ENCODE peak calls at places on chromosomes 12 and 14, in five cellular contexts. One of them, this sample, is unnamed.

GRCh38 chr12:27541031-27541719 is 17.2 kb downstream of the PPFIBP1 start:
- DNase-seq in B cell: no peak
- DNase-seq in psoas muscle: no peak
- DNase-seq in cardiac muscle cell: no peak
- DNase-seq in coronary artery: no peak
- DNase-seq in this sample: no peak

GRCh38 chr12:110565919-110566871 is 16.9 kb downstream of the PPTC7 start:
- DNase-seq in B cell: no peak
- DNase-seq in psoas muscle: no peak
- DNase-seq in cardiac muscle cell: no peak
- DNase-seq in coronary artery: no peak
- DNase-seq in this sample: no peak

GRCh38 chr12:108581311-108582227 is 16.3 kb downstream of the TMEM119 start:
- DNase-seq in B cell: no peak
- DNase-seq in psoas muscle: no peak
- DNase-seq in cardiac muscle cell: no peak
- DNase-seq in coronary artery: no peak
- DNase-seq in this sample: no peak

GRCh38 chr12:95646781-95647184 is 95.5 kb upstream of the USP44 start:
- DNase-seq in B cell: no peak
- DNase-seq in psoas muscle: no peak
- DNase-seq in cardiac muscle cell: no peak
- DNase-seq in coronary artery: no peak
- DNase-seq in this sample: no peak

GRCh38 chr14:80291099-80291498 is 79.8 kb upstream of the DIO2 start:
- DNase-seq in B cell: no peak
- DNase-seq in psoas muscle: no peak
- DNase-seq in cardiac muscle cell: no peak
- DNase-seq in coronary artery: no peak
- DNase-seq in this sample: no peak

GRCh38 chr12:32559434-32559833 is 119.7 kb upstream of the DNM1L start:
- DNase-seq in B cell: no peak
- DNase-seq in psoas muscle: no peak
- DNase-seq in cardiac muscle cell: no peak
- DNase-seq in coronary artery: no peak
- DNase-seq in this sample: no peak

GRCh38 chr12:105936496-105936895 is 202.3 kb downstream of the NUAK1 start:
- DNase-seq in B cell: no peak
- DNase-seq in psoas muscle: no peak
- DNase-seq in cardiac muscle cell: no peak
- DNase-seq in coronary artery: no peak
- DNase-seq in this sample: no peak

GRCh38 chr12:2456813-2457186 is 338.0 kb upstream of the FKBP4 start:
- DNase-seq in B cell: no peak
- DNase-seq in psoas muscle: no peak
- DNase-seq in cardiac muscle cell: no peak
- DNase-seq in coronary artery: no peak
- DNase-seq in this sample: no peak

GRCh38 chr12:14514154-14514842 is 53.4 kb downstream of the PLBD1 start:
- DNase-seq in B cell: peak; percentile 32
- DNase-seq in psoas muscle: no peak
- DNase-seq in cardiac muscle cell: peak; percentile 60
- DNase-seq in coronary artery: no peak
- DNase-seq in this sample: peak; percentile 84

GRCh38 chr12:53595212-53595611 is 31.0 kb downstream of the ATF7 start:
- DNase-seq in B cell: no peak
- DNase-seq in psoas muscle: no peak
- DNase-seq in cardiac muscle cell: no peak
- DNase-seq in coronary artery: no peak
- DNase-seq in this sample: no peak

DNA sequence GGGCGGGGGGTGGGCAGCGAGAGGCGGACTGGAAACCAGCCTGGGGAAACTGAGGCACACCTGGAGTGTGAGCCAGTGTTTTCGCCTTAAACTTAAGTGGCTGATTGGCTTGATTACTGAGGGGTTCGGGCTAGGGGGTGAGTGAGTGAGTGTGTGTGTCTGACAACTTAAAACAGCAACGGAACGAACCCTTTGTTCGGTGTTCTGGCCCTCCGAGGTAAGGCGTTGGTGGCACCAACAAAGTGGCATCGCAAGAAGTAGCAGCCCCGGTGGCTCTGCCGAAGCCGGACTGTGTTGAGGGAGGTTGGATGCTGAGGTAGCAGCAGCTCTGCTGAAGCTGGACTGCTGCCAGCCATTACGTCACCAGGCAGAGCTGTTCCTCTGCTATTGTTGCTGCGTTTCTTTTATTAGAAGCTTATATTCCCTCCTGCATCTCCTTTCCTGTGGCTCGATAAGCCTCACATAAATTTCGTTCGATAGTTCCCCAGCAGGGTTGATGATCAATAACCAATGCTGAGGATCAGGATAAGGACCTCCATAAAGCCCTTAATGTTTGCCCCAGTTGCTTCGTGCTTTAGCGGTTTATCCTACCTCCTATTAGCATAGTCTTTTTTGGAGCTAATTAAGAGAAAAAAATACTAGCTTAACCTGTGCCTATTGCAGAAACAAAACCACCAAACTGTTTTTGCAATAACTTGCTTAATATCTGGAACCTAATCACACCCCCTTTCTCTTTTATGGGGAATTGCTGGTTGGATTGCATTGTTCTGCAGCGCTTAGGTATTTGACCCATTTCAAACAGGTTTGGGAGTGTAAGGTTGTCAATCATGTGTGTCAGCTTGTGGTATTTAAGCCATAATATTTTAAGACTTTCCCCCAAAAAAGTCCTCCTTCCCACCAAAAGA is 1.3 kb downstream of the GPR137C start:
- DNase-seq in B cell: peak; percentile 88
- DNase-seq in psoas muscle: peak; percentile 92
- DNase-seq in cardiac muscle cell: peak; percentile 90
- DNase-seq in coronary artery: peak; percentile 86
- DNase-seq in this sample: peak; percentile 90
- TF ChIP-seq CTCF in B cell: no peak
- TF ChIP-seq CTCF in psoas muscle: no peak
- TF ChIP-seq CTCF in cardiac muscle cell: no peak
- TF ChIP-seq CTCF in coronary artery: no peak
- TF ChIP-seq CTCF in this sample: no peak

DNA sequence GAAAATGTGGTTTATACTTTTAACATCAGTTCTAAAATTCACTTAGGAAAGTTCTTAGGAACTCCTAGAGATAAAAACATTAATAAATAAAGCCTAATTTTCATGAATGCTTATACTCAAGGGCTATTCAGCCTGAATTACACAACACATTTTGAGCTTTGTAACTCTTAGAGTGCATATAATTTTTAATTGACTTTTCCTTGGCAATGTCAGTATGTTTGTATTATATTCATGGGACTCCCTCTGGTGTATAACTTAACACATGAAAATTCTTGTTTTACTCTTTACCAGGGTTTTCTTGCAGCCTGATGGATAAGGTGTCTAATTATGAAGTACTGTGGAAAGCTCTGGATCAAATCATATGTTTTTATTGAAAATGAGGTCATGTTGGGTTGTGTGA is 150.6 kb upstream of the HMGA2 start:
- DNase-seq in B cell: no peak
- DNase-seq in psoas muscle: no peak
- DNase-seq in cardiac muscle cell: no peak
- DNase-seq in coronary artery: no peak
- DNase-seq in this sample: no peak
- TF ChIP-seq CTCF in B cell: no peak
- TF ChIP-seq CTCF in psoas muscle: no peak
- TF ChIP-seq CTCF in cardiac muscle cell: peak; percentile 14
- TF ChIP-seq CTCF in coronary artery: no peak
- TF ChIP-seq CTCF in this sample: peak; percentile 9

GRCh38 chr12:124776126-124776513 is 87.5 kb downstream of the SCARB1 start:
- DNase-seq in B cell: no peak
- DNase-seq in psoas muscle: no peak
- DNase-seq in cardiac muscle cell: no peak
- DNase-seq in coronary artery: no peak
- DNase-seq in this sample: no peak

GRCh38 chr12:124774054-124774461 is 89.6 kb downstream of the SCARB1 start:
- DNase-seq in B cell: peak; percentile 31
- DNase-seq in psoas muscle: no peak
- DNase-seq in cardiac muscle cell: no peak
- DNase-seq in coronary artery: no peak
- DNase-seq in this sample: no peak

GRCh38 chr12:124771462-124772361 is 92.0 kb downstream of the SCARB1 start:
- DNase-seq in B cell: peak; percentile 87
- DNase-seq in psoas muscle: peak; percentile 91
- DNase-seq in cardiac muscle cell: peak; percentile 86
- DNase-seq in coronary artery: no peak
- DNase-seq in this sample: peak; percentile 82

GRCh38 chr12:124772467-124773170 is 91.0 kb downstream of the SCARB1 start:
- DNase-seq in B cell: no peak
- DNase-seq in psoas muscle: no peak
- DNase-seq in cardiac muscle cell: no peak
- DNase-seq in coronary artery: no peak
- DNase-seq in this sample: no peak

GRCh38 chr12:124774462-124775167 is 89.0 kb downstream of the SCARB1 start:
- DNase-seq in B cell: peak; percentile 45
- DNase-seq in psoas muscle: no peak
- DNase-seq in cardiac muscle cell: no peak
- DNase-seq in coronary artery: peak; percentile 87
- DNase-seq in this sample: peak; percentile 24
- TF ChIP-seq CTCF in B cell: no peak
- TF ChIP-seq CTCF in psoas muscle: no peak
- TF ChIP-seq CTCF in cardiac muscle cell: no peak
- TF ChIP-seq CTCF in coronary artery: no peak
- TF ChIP-seq CTCF in this sample: no peak

GRCh38 chr12:25959069-25959961 is 833 bp downstream of the RASSF8 start:
- DNase-seq in B cell: peak; percentile 32
- DNase-seq in psoas muscle: peak; percentile 76
- DNase-seq in cardiac muscle cell: peak; percentile 40
- DNase-seq in coronary artery: peak; percentile 77
- DNase-seq in this sample: peak; percentile 60
- TF ChIP-seq CTCF in B cell: no peak
- TF ChIP-seq CTCF in psoas muscle: no peak
- TF ChIP-seq CTCF in cardiac muscle cell: no peak
- TF ChIP-seq CTCF in coronary artery: no peak
- TF ChIP-seq CTCF in this sample: no peak

GRCh38 chr12:56041579-56042429 is at the start of gene RPS26:
- DNase-seq in B cell: peak; percentile 95
- DNase-seq in psoas muscle: peak; percentile 99
- DNase-seq in cardiac muscle cell: peak; percentile 99
- DNase-seq in coronary artery: peak; percentile 99
- DNase-seq in this sample: peak; percentile 94
- TF ChIP-seq CTCF in B cell: peak; percentile 67
- TF ChIP-seq CTCF in psoas muscle: peak; percentile 43
- TF ChIP-seq CTCF in cardiac muscle cell: peak; percentile 32
- TF ChIP-seq CTCF in coronary artery: no peak
- TF ChIP-seq CTCF in this sample: peak; percentile 17

DNA sequence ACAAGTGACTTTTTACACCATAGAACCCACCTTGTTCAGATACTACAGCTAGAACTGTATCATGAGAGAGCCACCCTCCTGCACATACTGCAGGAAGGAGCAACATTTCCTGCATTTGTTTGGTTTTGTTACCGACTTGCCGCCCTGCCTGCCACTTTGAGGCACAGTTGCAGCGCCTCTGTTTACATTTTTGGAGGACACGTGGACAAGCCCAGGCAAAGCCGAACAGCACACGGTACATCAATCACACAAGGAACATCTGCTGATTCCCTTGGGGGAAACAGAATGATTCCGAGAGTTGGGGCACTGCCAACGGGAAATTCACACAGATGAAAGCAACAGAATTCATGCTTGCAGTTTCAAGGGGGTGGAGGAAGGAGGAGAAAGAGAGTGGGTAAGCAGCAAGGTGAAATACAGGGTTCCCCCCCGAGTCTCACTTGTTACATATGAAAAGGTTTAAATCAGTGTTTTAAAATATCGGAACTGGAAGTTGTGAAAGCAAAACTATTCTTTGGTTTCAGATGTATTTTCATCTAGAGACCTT is 110.7 kb downstream of the BTG1 start:
- DNase-seq in B cell: peak; percentile 76
- DNase-seq in psoas muscle: peak; percentile 49
- DNase-seq in cardiac muscle cell: no peak
- DNase-seq in coronary artery: no peak
- DNase-seq in this sample: peak; percentile 72
- TF ChIP-seq CTCF in B cell: no peak
- TF ChIP-seq CTCF in psoas muscle: no peak
- TF ChIP-seq CTCF in cardiac muscle cell: no peak
- TF ChIP-seq CTCF in coronary artery: no peak
- TF ChIP-seq CTCF in this sample: no peak

GRCh38 chr12:8780389-8780788 is 42.0 kb upstream of the A2ML1 start:
- DNase-seq in B cell: no peak
- DNase-seq in psoas muscle: no peak
- DNase-seq in cardiac muscle cell: peak; percentile 45
- DNase-seq in coronary artery: no peak
- DNase-seq in this sample: no peak
- TF ChIP-seq CTCF in B cell: no peak
- TF ChIP-seq CTCF in psoas muscle: no peak
- TF ChIP-seq CTCF in cardiac muscle cell: peak; percentile 37
- TF ChIP-seq CTCF in coronary artery: no peak
- TF ChIP-seq CTCF in this sample: no peak

GRCh38 chr12:20985399-20985798 is 145.6 kb upstream of the SLCO1B1 start:
- DNase-seq in B cell: no peak
- DNase-seq in psoas muscle: no peak
- DNase-seq in cardiac muscle cell: no peak
- DNase-seq in coronary artery: no peak
- DNase-seq in this sample: no peak
- TF ChIP-seq CTCF in B cell: no peak
- TF ChIP-seq CTCF in psoas muscle: no peak
- TF ChIP-seq CTCF in cardiac muscle cell: no peak
- TF ChIP-seq CTCF in coronary artery: no peak
- TF ChIP-seq CTCF in this sample: no peak

This sample was measured in mucosa of descending colon.